ENCODE peak calls at places on chromosome 7, in four cellular contexts. One of them, this sample, is unnamed.

GRCh38 chr7:45001138-45001694 is 1.2 kb downstream of the CCM2 start:
- DNase-seq in K562: peak
- DNase-seq in HCT116: no peak
- DNase-seq in H1: no peak
- DNase-seq in this sample: no peak

GRCh38 chr7:121994625-121995410 is 121.9 kb downstream of the PTPRZ1 start:
- DNase-seq in HCT116: peak
- DNase-seq in K562: peak
- DNase-seq in H1: peak
- DNase-seq in this sample: no peak

GRCh38 chr7:36651404-36651803 is 72.9 kb downstream of the AOAH start:
- DNase-seq in HCT116: no peak
- DNase-seq in K562: no peak
- DNase-seq in H1: no peak
- DNase-seq in this sample: no peak

GRCh38 chr7:322111-322671 is 32.2 kb downstream of the FOXL3 start:
- DNase-seq in HCT116: peak
- DNase-seq in K562: peak
- DNase-seq in H1: peak
- DNase-seq in this sample: no peak

GRCh38 chr7:157561523-157561785 is 224.7 kb downstream of the DNAJB6 start:
- DNase-seq in H1: no peak
- DNase-seq in HCT116: no peak
- DNase-seq in K562: no peak
- DNase-seq in this sample: no peak

GRCh38 chr7:124113040-124113439 is 80.2 kb upstream of the TMEM229A start:
- DNase-seq in HCT116: no peak
- DNase-seq in K562: no peak
- DNase-seq in H1: no peak
- DNase-seq in this sample: no peak

GRCh38 chr7:43954524-43955228 is 28.4 kb downstream of the UBE2D4 start:
- DNase-seq in K562: peak
- DNase-seq in HCT116: peak
- DNase-seq in H1: peak
- DNase-seq in this sample: peak

GRCh38 chr7:80498481-80499349 is 13.1 kb downstream of the GNAT3 start:
- DNase-seq in K562: no peak
- DNase-seq in H1: no peak
- DNase-seq in HCT116: peak
- DNase-seq in this sample: no peak

GRCh38 chr7:25846722-25847121 is 305.3 kb upstream of the NFE2L3 start:
- DNase-seq in HCT116: no peak
- DNase-seq in K562: no peak
- DNase-seq in H1: no peak
- DNase-seq in this sample: no peak

GRCh38 chr7:45224832-45225231 is 67.2 kb downstream of the RAMP3 start:
- DNase-seq in HCT116: no peak
- DNase-seq in K562: peak
- DNase-seq in H1: peak
- DNase-seq in this sample: no peak

GRCh38 chr7:64774204-64774842 is 19.9 kb upstream of the ZNF138 start:
- DNase-seq in HCT116: no peak
- DNase-seq in H1: no peak
- DNase-seq in K562: no peak
- DNase-seq in this sample: no peak

GRCh38 chr7:28748934-28749584 is 209.1 kb downstream of the TRIL start:
- DNase-seq in H1: no peak
- DNase-seq in HCT116: peak
- DNase-seq in K562: no peak
- DNase-seq in this sample: no peak

GRCh38 chr7:101146-101545 is 91.2 kb upstream of the FAM20C start:
- DNase-seq in K562: no peak
- DNase-seq in H1: peak
- DNase-seq in HCT116: no peak
- DNase-seq in this sample: no peak

GRCh38 chr7:26186364-26187311 is 13.9 kb downstream of the HNRNPA2B1 start:
- DNase-seq in HCT116: no peak
- DNase-seq in K562: no peak
- DNase-seq in H1: no peak
- DNase-seq in this sample: no peak

GRCh38 chr7:15686209-15686956 is at the start of gene MEOX2:
- DNase-seq in K562: no peak
- DNase-seq in HCT116: no peak
- DNase-seq in H1: peak
- DNase-seq in this sample: no peak

GRCh38 chr7:111561659-111561908 is 708 bp downstream of the IMMP2L start:
- DNase-seq in HCT116: no peak
- DNase-seq in K562: no peak
- DNase-seq in H1: peak
- DNase-seq in this sample: no peak

GRCh38 chr7:98737176-98737575 is 120.1 kb downstream of the NPTX2 start:
- DNase-seq in H1: no peak
- DNase-seq in HCT116: no peak
- DNase-seq in K562: no peak
- DNase-seq in this sample: no peak

GRCh38 chr7:150568714-150569113 is 1.5 kb downstream of the GIMAP4 start:
- DNase-seq in H1: no peak
- DNase-seq in HCT116: no peak
- DNase-seq in K562: no peak
- DNase-seq in this sample: no peak

GRCh38 chr7:45978010-45978681 is 57.1 kb upstream of the IGFBP3 start:
- DNase-seq in K562: no peak
- DNase-seq in HCT116: peak
- DNase-seq in H1: no peak
- DNase-seq in this sample: peak

GRCh38 chr7:45162311-45162845 is 4.8 kb downstream of the RAMP3 start:
- DNase-seq in K562: no peak
- DNase-seq in HCT116: no peak
- DNase-seq in H1: no peak
- DNase-seq in this sample: no peak

GRCh38 chr7:47458057-47458456 is 123.9 kb downstream of the TNS3 start:
- DNase-seq in K562: no peak
- DNase-seq in HCT116: no peak
- DNase-seq in H1: no peak
- DNase-seq in this sample: no peak

GRCh38 chr7:125747966-125748365 is 818.3 kb upstream of the POT1 start:
- DNase-seq in K562: no peak
- DNase-seq in H1: no peak
- DNase-seq in HCT116: no peak
- DNase-seq in this sample: no peak

GRCh38 chr7:13835442-13835841 is 154.0 kb downstream of the ETV1 start:
- DNase-seq in HCT116: no peak
- DNase-seq in K562: no peak
- DNase-seq in H1: no peak
- DNase-seq in this sample: no peak
- TF ChIP-seq EGR1 in HCT116: no peak
- TF ChIP-seq EGR1 in K562: no peak
- TF ChIP-seq EGR1 in H1: no peak
- TF ChIP-seq EGR1 in this sample: no peak

GRCh38 chr7:50757703-50758390 is 24.8 kb downstream of the GRB10 start:
- DNase-seq in K562: no peak
- DNase-seq in H1: no peak
- DNase-seq in HCT116: no peak
- DNase-seq in this sample: no peak

GRCh38 chr7:50766808-50767207 is 15.9 kb downstream of the GRB10 start:
- DNase-seq in H1: no peak
- DNase-seq in K562: no peak
- DNase-seq in HCT116: no peak
- DNase-seq in this sample: no peak

GRCh38 chr7:50761722-50762121 is 21.0 kb downstream of the GRB10 start:
- DNase-seq in HCT116: no peak
- DNase-seq in H1: no peak
- DNase-seq in K562: no peak
- DNase-seq in this sample: no peak

GRCh38 chr7:50766106-50766505 is 16.6 kb downstream of the GRB10 start:
- DNase-seq in HCT116: no peak
- DNase-seq in H1: no peak
- DNase-seq in K562: no peak
- DNase-seq in this sample: no peak

GRCh38 chr7:50762337-50762736 is 20.4 kb downstream of the GRB10 start:
- DNase-seq in K562: no peak
- DNase-seq in H1: no peak
- DNase-seq in HCT116: no peak
- DNase-seq in this sample: no peak
- TF ChIP-seq EGR1 in K562: no peak
- TF ChIP-seq EGR1 in H1: no peak
- TF ChIP-seq EGR1 in HCT116: no peak
- TF ChIP-seq EGR1 in this sample: no peak

GRCh38 chr7:20220824-20221547 is 3.8 kb upstream of the MACC1 start:
- DNase-seq in H1: no peak
- DNase-seq in HCT116: no peak
- DNase-seq in K562: no peak
- DNase-seq in this sample: no peak
- TF ChIP-seq EGR1 in H1: no peak
- TF ChIP-seq EGR1 in HCT116: no peak
- TF ChIP-seq EGR1 in K562: no peak
- TF ChIP-seq EGR1 in this sample: no peak

DNA sequence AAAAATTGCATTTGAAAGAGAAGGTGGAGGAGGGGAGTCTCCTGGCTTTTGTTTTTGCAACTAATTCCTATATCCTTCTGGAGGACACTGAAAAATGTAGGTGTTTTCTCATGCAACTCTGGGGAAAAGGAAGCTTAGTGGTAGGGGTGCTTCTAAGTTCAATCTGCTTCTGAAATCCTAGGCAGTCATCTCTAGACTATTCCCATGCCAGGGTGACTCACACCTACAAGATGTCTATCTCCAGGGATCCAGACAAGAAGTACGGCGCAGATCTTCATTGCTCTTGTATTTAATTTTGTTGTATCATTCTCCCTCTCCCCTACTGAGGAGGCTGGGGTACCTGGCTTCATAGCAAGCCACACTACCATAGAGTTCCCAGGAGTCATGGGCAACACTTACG is 258.8 kb downstream of the PHF14 start:
- DNase-seq in K562: no peak
- DNase-seq in HCT116: no peak
- DNase-seq in H1: no peak
- DNase-seq in this sample: no peak
- TF ChIP-seq EGR1 in K562: no peak
- TF ChIP-seq EGR1 in HCT116: no peak
- TF ChIP-seq EGR1 in H1: no peak
- TF ChIP-seq EGR1 in this sample: no peak

DNA sequence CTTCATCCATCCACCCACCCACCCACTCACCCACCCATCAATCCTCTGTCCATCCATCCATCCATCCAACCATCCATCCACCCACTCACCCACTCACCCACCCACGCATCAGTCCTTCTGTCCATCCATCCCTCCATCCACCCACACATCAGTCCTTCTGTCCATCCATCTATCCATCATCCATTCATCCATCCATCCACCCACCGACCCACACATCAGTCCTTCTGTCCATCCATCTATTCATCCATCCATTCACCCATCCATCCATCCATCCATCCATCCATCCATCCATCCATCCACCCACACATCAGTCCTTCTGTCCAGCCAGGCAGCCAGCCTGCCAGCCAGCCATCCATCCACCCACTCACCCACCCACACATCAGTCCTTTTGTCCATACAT is 15.8 kb upstream of the GRIFIN start:
- DNase-seq in K562: no peak
- DNase-seq in HCT116: no peak
- DNase-seq in H1: no peak
- DNase-seq in this sample: no peak
- TF ChIP-seq EGR1 in K562: peak
- TF ChIP-seq EGR1 in HCT116: no peak
- TF ChIP-seq EGR1 in H1: no peak
- TF ChIP-seq EGR1 in this sample: no peak

DNA sequence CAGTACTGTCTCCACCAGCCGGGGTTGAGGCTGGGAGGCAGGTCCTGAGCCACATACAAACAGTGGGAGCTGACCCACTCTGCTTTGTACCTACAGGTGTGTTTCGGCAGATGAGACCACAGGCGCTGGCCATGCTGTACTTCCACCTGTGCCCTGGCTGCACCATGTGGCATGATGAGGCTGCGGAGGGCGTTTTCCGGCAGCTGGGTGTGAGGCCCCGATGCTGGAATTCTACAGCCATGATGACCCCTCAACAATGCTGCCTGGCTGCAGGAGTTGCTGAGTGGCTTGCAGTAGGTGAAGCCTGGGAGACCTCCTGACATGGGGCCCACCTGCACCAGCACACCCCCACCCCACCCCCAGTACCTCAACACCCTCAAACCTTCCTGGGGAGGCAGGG is 18.0 kb downstream of the IMPDH1 start:
- DNase-seq in HCT116: no peak
- DNase-seq in H1: no peak
- DNase-seq in K562: no peak
- DNase-seq in this sample: no peak
- TF ChIP-seq EGR1 in HCT116: no peak
- TF ChIP-seq EGR1 in H1: no peak
- TF ChIP-seq EGR1 in K562: no peak
- TF ChIP-seq EGR1 in this sample: no peak

DNA sequence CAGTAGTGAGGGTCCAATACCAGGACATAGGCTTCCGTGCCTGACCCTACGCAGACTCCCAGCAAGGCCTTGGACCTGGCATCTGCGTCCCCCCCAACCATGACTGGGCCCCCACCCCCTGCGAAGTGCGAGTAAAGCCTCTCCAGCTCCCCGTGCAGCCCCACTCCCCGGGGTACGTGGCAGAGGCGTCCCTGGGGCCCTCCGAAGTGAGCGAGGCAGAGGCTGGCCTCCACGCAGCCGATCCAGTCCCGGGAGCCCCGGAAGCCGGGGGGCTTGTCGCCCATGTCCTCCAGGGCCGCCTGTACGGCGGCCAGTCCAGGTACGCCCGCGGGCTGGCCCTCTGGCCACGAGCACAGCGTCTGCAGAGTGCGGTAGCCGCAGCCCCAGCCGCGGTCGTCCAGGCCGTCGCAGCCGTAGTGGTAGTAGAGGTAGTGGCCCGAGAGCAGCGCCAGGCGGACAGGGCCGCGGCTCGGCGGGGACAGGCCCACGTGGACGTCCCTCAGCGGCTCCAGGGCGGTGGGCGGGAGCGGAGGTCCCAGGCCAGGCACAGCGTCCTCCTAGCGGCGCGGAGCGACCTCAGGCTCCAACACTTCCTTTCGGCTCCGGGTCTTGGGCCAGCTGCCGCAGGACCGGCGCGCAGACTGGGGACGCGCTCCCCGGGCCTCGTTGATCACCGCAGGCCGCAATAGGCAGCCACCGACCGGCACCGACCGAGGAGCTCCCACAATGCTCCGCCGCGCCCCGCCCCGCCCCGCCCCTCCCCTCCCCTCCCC is at the start of gene UFSP1:
- DNase-seq in K562: peak
- DNase-seq in HCT116: peak
- DNase-seq in H1: peak
- DNase-seq in this sample: no peak
- TF ChIP-seq EGR1 in K562: peak
- TF ChIP-seq EGR1 in HCT116: no peak
- TF ChIP-seq EGR1 in H1: no peak
- TF ChIP-seq EGR1 in this sample: no peak

GRCh38 chr7:79180533-79180932 is 272.9 kb downstream of the MAGI2 start:
- DNase-seq in K562: no peak
- DNase-seq in H1: no peak
- DNase-seq in HCT116: no peak
- DNase-seq in this sample: no peak

GRCh38 chr7:79175390-79175789 is 278.1 kb downstream of the MAGI2 start:
- DNase-seq in HCT116: no peak
- DNase-seq in H1: no peak
- DNase-seq in K562: no peak
- DNase-seq in this sample: no peak

GRCh38 chr7:79182283-79182682 is 271.2 kb downstream of the MAGI2 start:
- DNase-seq in K562: no peak
- DNase-seq in H1: no peak
- DNase-seq in HCT116: no peak
- DNase-seq in this sample: no peak

GRCh38 chr7:79176859-79177477 is 276.5 kb downstream of the MAGI2 start:
- DNase-seq in K562: no peak
- DNase-seq in H1: no peak
- DNase-seq in HCT116: peak
- DNase-seq in this sample: no peak
- TF ChIP-seq EGR1 in K562: no peak
- TF ChIP-seq EGR1 in H1: no peak
- TF ChIP-seq EGR1 in HCT116: no peak
- TF ChIP-seq EGR1 in this sample: no peak